ENCODE peak calls at places on chromosomes 6 and 20, in five cellular contexts. One of them, this sample, is unnamed.

GRCh38 chr6:145629478-145629877 is 105.8 kb downstream of the EPM2A start:
- DNase-seq in neuronal stem cell: no peak
- DNase-seq in mesenchymal stem cell: no peak
- DNase-seq in IMR-90: no peak
- DNase-seq in mesendoderm: peak; percentile 17
- DNase-seq in this sample: no peak

GRCh38 chr20:31475472-31476312 is 604 bp downstream of the REM1 start:
- DNase-seq in neuronal stem cell: no peak
- DNase-seq in mesenchymal stem cell: no peak
- DNase-seq in IMR-90: no peak
- DNase-seq in mesendoderm: no peak
- DNase-seq in this sample: no peak

GRCh38 chr20:3613821-3614440 is 49.3 kb downstream of the GFRA4 start:
- DNase-seq in neuronal stem cell: no peak
- DNase-seq in mesenchymal stem cell: no peak
- DNase-seq in IMR-90: peak; percentile 6
- DNase-seq in mesendoderm: no peak
- DNase-seq in this sample: no peak

GRCh38 chr6:126376682-126377081 is 36.8 kb downstream of the CENPW start:
- DNase-seq in neuronal stem cell: no peak
- DNase-seq in mesenchymal stem cell: no peak
- DNase-seq in IMR-90: no peak
- DNase-seq in mesendoderm: peak; percentile 55
- DNase-seq in this sample: no peak

GRCh38 chr6:136593748-136594490 is 43.7 kb upstream of the MAP7 start:
- DNase-seq in neuronal stem cell: no peak
- DNase-seq in mesenchymal stem cell: peak; percentile 100
- DNase-seq in IMR-90: peak; percentile 100
- DNase-seq in mesendoderm: peak; percentile 83
- DNase-seq in this sample: peak; percentile 95

GRCh38 chr6:41079080-41079479 is 6.3 kb downstream of the NFYA start:
- DNase-seq in neuronal stem cell: no peak
- DNase-seq in mesenchymal stem cell: no peak
- DNase-seq in IMR-90: no peak
- DNase-seq in mesendoderm: no peak
- DNase-seq in this sample: no peak

GRCh38 chr6:100877851-100878250 is 3.3 kb downstream of the ASCC3 start:
- DNase-seq in neuronal stem cell: no peak
- DNase-seq in mesenchymal stem cell: no peak
- DNase-seq in IMR-90: no peak
- DNase-seq in mesendoderm: peak; percentile 56
- DNase-seq in this sample: no peak

GRCh38 chr20:11755071-11755881 is 162.4 kb upstream of the BTBD3 start:
- DNase-seq in neuronal stem cell: peak; percentile 26
- DNase-seq in mesenchymal stem cell: peak; percentile 22
- DNase-seq in IMR-90: no peak
- DNase-seq in mesendoderm: no peak
- DNase-seq in this sample: no peak

GRCh38 chr6:33962186-33962585 is 158.4 kb upstream of the MLN start:
- DNase-seq in neuronal stem cell: no peak
- DNase-seq in mesenchymal stem cell: no peak
- DNase-seq in IMR-90: peak; percentile 15
- DNase-seq in mesendoderm: no peak
- DNase-seq in this sample: no peak

GRCh38 chr6:169861431-169862045 is 110.1 kb downstream of the ERMARD start:
- DNase-seq in neuronal stem cell: no peak
- DNase-seq in mesenchymal stem cell: no peak
- DNase-seq in IMR-90: no peak
- DNase-seq in mesendoderm: no peak
- DNase-seq in this sample: no peak

GRCh38 chr6:71190809-71191208 is 97.8 kb upstream of the OGFRL1 start:
- DNase-seq in neuronal stem cell: no peak
- DNase-seq in mesenchymal stem cell: peak; percentile 52
- DNase-seq in IMR-90: peak; percentile 52
- DNase-seq in mesendoderm: no peak
- DNase-seq in this sample: peak; percentile 48

GRCh38 chr6:37168163-37168758 is 1.7 kb upstream of the PIM1 start:
- DNase-seq in neuronal stem cell: no peak
- DNase-seq in mesenchymal stem cell: no peak
- DNase-seq in IMR-90: no peak
- DNase-seq in mesendoderm: peak; percentile 27
- DNase-seq in this sample: no peak

GRCh38 chr20:20823469-20823868 is 111.0 kb upstream of the RALGAPA2 start:
- DNase-seq in neuronal stem cell: no peak
- DNase-seq in mesenchymal stem cell: no peak
- DNase-seq in IMR-90: no peak
- DNase-seq in mesendoderm: no peak
- DNase-seq in this sample: no peak

GRCh38 chr6:135651964-135652755 is 154.6 kb upstream of the AHI1 start:
- DNase-seq in neuronal stem cell: no peak
- DNase-seq in mesenchymal stem cell: no peak
- DNase-seq in IMR-90: peak; percentile 10
- DNase-seq in mesendoderm: no peak
- DNase-seq in this sample: no peak

GRCh38 chr20:4961746-4962145 is 39.6 kb downstream of the SLC23A2 start:
- DNase-seq in neuronal stem cell: no peak
- DNase-seq in mesenchymal stem cell: peak; percentile 87
- DNase-seq in IMR-90: peak; percentile 97
- DNase-seq in mesendoderm: peak; percentile 72
- DNase-seq in this sample: peak; percentile 91

GRCh38 chr6:133551847-133552331 is 310.7 kb downstream of the EYA4 start:
- DNase-seq in neuronal stem cell: no peak
- DNase-seq in mesenchymal stem cell: peak; percentile 96
- DNase-seq in IMR-90: peak; percentile 100
- DNase-seq in mesendoderm: peak; percentile 68
- DNase-seq in this sample: peak; percentile 16

GRCh38 chr6:43931201-43931600 is 161.2 kb downstream of the VEGFA start:
- DNase-seq in neuronal stem cell: no peak
- DNase-seq in mesenchymal stem cell: no peak
- DNase-seq in IMR-90: no peak
- DNase-seq in mesendoderm: no peak
- DNase-seq in this sample: no peak

GRCh38 chr6:12262236-12263061 is 27.7 kb upstream of the EDN1 start:
- DNase-seq in neuronal stem cell: no peak
- DNase-seq in mesenchymal stem cell: no peak
- DNase-seq in IMR-90: no peak
- DNase-seq in mesendoderm: no peak
- DNase-seq in this sample: no peak

GRCh38 chr6:137269347-137269746 is 50.2 kb upstream of the IFNGR1 start:
- DNase-seq in neuronal stem cell: no peak
- DNase-seq in mesenchymal stem cell: no peak
- DNase-seq in IMR-90: no peak
- DNase-seq in mesendoderm: no peak
- DNase-seq in this sample: no peak

GRCh38 chr6:43963203-43963602 is 164.0 kb downstream of the MRPL14 start:
- DNase-seq in neuronal stem cell: no peak
- DNase-seq in mesenchymal stem cell: peak; percentile 37
- DNase-seq in IMR-90: no peak
- DNase-seq in mesendoderm: peak; percentile 55
- DNase-seq in this sample: peak; percentile 5

GRCh38 chr20:54475334-54476287 is at the start of gene DOK5:
- DNase-seq in neuronal stem cell: no peak
- DNase-seq in mesenchymal stem cell: no peak
- DNase-seq in IMR-90: peak; percentile 12
- DNase-seq in mesendoderm: peak; percentile 71
- DNase-seq in this sample: no peak

GRCh38 chr6:17474289-17474688 is 80.9 kb downstream of the CAP2 start:
- DNase-seq in neuronal stem cell: no peak
- DNase-seq in mesenchymal stem cell: no peak
- DNase-seq in IMR-90: no peak
- DNase-seq in mesendoderm: no peak
- DNase-seq in this sample: no peak

GRCh38 chr20:25284131-25284601 is 36.3 kb downstream of the PYGB start:
- DNase-seq in neuronal stem cell: no peak
- DNase-seq in mesenchymal stem cell: no peak
- DNase-seq in IMR-90: no peak
- DNase-seq in mesendoderm: no peak
- DNase-seq in this sample: no peak

GRCh38 chr6:33018904-33019303 is 9.5 kb upstream of the HLA-DOA start:
- DNase-seq in neuronal stem cell: no peak
- DNase-seq in mesenchymal stem cell: peak; percentile 92
- DNase-seq in IMR-90: peak; percentile 47
- DNase-seq in mesendoderm: no peak
- DNase-seq in this sample: peak; percentile 27

GRCh38 chr6:4320860-4321259 is 185.5 kb upstream of the ECI2 start:
- DNase-seq in neuronal stem cell: no peak
- DNase-seq in mesenchymal stem cell: peak; percentile 85
- DNase-seq in IMR-90: peak; percentile 95
- DNase-seq in mesendoderm: no peak
- DNase-seq in this sample: peak; percentile 83

GRCh38 chr6:90468859-90469258 is 118.0 kb downstream of the MAP3K7 start:
- DNase-seq in neuronal stem cell: no peak
- DNase-seq in mesenchymal stem cell: no peak
- DNase-seq in IMR-90: no peak
- DNase-seq in mesendoderm: no peak
- DNase-seq in this sample: no peak

GRCh38 chr6:20569000-20569610 is 34.8 kb downstream of the CDKAL1 start:
- DNase-seq in neuronal stem cell: no peak
- DNase-seq in mesenchymal stem cell: no peak
- DNase-seq in IMR-90: peak; percentile 37
- DNase-seq in mesendoderm: peak; percentile 19
- DNase-seq in this sample: no peak

GRCh38 chr20:57657537-57658446 is 37.6 kb upstream of the ZBP1 start:
- DNase-seq in neuronal stem cell: no peak
- DNase-seq in mesenchymal stem cell: no peak
- DNase-seq in IMR-90: no peak
- DNase-seq in mesendoderm: no peak
- DNase-seq in this sample: no peak

GRCh38 chr6:38514399-38514798 is 125.3 kb downstream of the BTBD9 start:
- DNase-seq in neuronal stem cell: no peak
- DNase-seq in mesenchymal stem cell: no peak
- DNase-seq in IMR-90: no peak
- DNase-seq in mesendoderm: no peak
- DNase-seq in this sample: no peak
- H2AK5ac ChIP-seq in neuronal stem cell: no peak overlapping the region
- H2AK5ac ChIP-seq in mesenchymal stem cell: no peak overlapping the region
- H2AK5ac ChIP-seq in IMR-90: no peak overlapping the region
- H2AK5ac ChIP-seq in mesendoderm: no peak overlapping the region
- H2AK5ac ChIP-seq in this sample: no peak overlapping the region

GRCh38 chr6:15516378-15516777 is 146.4 kb downstream of the DTNBP1 start:
- DNase-seq in neuronal stem cell: no peak
- DNase-seq in mesenchymal stem cell: no peak
- DNase-seq in IMR-90: no peak
- DNase-seq in mesendoderm: no peak
- DNase-seq in this sample: no peak
- H3K36me3 ChIP-seq in neuronal stem cell: peaks cover 100% of the 10 kb centered on the region
- H3K36me3 ChIP-seq in mesenchymal stem cell: peaks cover 97% of the 10 kb centered on the region
- H3K36me3 ChIP-seq in IMR-90: peaks cover 74% of the 10 kb centered on the region
- H3K36me3 ChIP-seq in mesendoderm: peaks cover 2% of the 10 kb centered on the region
- H3K36me3 ChIP-seq in this sample: peaks cover 51% of the 10 kb centered on the region

DNA sequence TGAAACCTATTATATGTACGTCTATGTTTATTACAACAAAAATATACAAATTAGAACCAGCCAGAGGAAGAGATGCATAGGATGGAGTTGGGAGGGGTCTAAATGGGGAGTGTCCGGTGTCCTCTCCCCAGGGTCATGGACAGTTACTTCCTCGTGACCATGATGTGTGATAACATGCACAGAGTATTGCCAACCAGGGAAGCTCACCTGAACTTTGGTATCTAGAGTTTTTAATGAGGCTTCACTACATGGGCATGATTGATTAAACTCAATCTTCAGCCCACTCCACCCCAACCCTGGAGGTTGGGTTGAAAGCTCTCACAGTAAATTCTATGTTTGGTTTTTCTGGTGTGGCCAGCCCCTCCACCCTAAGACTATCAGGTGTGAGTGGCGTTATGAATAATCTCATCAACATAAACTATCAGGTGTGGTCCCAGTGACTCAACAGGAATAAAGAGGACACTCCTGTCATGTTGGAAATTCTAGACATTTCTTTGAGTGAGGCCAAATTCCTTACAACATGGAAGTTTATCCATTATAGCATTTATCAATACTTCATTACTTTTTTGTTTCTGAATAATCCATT is 36.4 kb upstream of the FKBP1A start:
- DNase-seq in neuronal stem cell: no peak
- DNase-seq in mesenchymal stem cell: no peak
- DNase-seq in IMR-90: no peak
- DNase-seq in mesendoderm: no peak
- DNase-seq in this sample: no peak
- H2BK120ac ChIP-seq in neuronal stem cell: no peak overlapping the region
- H2BK120ac ChIP-seq in mesenchymal stem cell: no peak overlapping the region
- H2BK120ac ChIP-seq in IMR-90: no peak overlapping the region
- H2BK120ac ChIP-seq in mesendoderm: no peak overlapping the region
- H2BK120ac ChIP-seq in this sample: no peak overlapping the region

GRCh38 chr20:64092258-64093012 is 8.2 kb upstream of the LKAAEAR1 start:
- DNase-seq in neuronal stem cell: no peak
- DNase-seq in mesenchymal stem cell: no peak
- DNase-seq in IMR-90: no peak
- DNase-seq in mesendoderm: no peak
- DNase-seq in this sample: no peak

GRCh38 chr20:64090165-64090564 is 6.0 kb upstream of the LKAAEAR1 start:
- DNase-seq in neuronal stem cell: no peak
- DNase-seq in mesenchymal stem cell: no peak
- DNase-seq in IMR-90: no peak
- DNase-seq in mesendoderm: peak; percentile 54
- DNase-seq in this sample: no peak

GRCh38 chr20:64091340-64091739 is 7.1 kb upstream of the LKAAEAR1 start:
- DNase-seq in neuronal stem cell: no peak
- DNase-seq in mesenchymal stem cell: no peak
- DNase-seq in IMR-90: no peak
- DNase-seq in mesendoderm: no peak
- DNase-seq in this sample: no peak

GRCh38 chr20:64093013-64093503 is 8.9 kb upstream of the LKAAEAR1 start:
- DNase-seq in neuronal stem cell: no peak
- DNase-seq in mesenchymal stem cell: no peak
- DNase-seq in IMR-90: no peak
- DNase-seq in mesendoderm: peak; percentile 33
- DNase-seq in this sample: peak; percentile 25

DNA sequence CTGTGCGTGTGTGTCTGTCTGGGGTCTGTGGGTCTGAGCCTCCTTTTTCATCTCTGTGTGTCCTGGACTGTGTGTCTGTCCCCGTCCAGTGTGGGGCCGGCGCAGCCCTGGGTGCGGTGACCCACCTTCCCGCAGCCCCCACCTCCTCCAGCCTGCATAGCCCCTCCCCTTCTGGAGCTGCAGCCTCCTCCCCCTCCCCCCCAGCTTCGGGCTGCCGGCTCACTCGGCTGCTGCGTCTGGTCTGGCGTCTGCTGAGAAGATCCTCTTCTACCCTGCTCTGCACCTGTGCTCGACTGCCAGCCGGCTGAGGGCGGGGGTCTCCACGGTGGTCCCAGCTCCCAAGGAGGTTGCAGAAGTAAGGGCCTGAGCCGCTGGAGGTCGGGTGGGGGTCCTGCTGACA is 7.6 kb upstream of the LKAAEAR1 start:
- DNase-seq in neuronal stem cell: no peak
- DNase-seq in mesenchymal stem cell: no peak
- DNase-seq in IMR-90: no peak
- DNase-seq in mesendoderm: no peak
- DNase-seq in this sample: no peak
- H2AK5ac ChIP-seq in neuronal stem cell: peak overlapping the region; percentile 63
- H2AK5ac ChIP-seq in mesenchymal stem cell: no peak overlapping the region
- H2AK5ac ChIP-seq in IMR-90: no peak overlapping the region
- H2AK5ac ChIP-seq in mesendoderm: no peak overlapping the region
- H2AK5ac ChIP-seq in this sample: no peak overlapping the region